ENCODE peak calls at places on chromosomes 4 and X, in eight cellular contexts. V is GM23248, W is cardiac muscle cell, Q is MM.1S, H is body of pancreas, U is H1, T is tibial nerve, D is thyroid gland. K is an unnamed sample.

GRCh38 chr4:38856046-38856445 is 571 bp downstream of the TLR6 start:
- DNase-seq in D (no peak), V (no peak), U (no peak), W (no peak), H (peak; percentile 24), Q (peak; percentile 32), T (no peak), K (no peak)

GRCh38 chr4:38030023-38030422 is 69.8 kb downstream of the PTTG2 start:
- DNase-seq in H (no peak), W (no peak), Q (no peak), U (no peak), T (no peak), D (no peak), V (peak; percentile 17), K (no peak)

GRCh38 chrX:43508694-43509093 is 147.4 kb upstream of the MAOA start:
- DNase-seq in W (no peak), D (no peak), T (no peak), U (no peak), V (no peak), H (no peak), Q (no peak), K (no peak)

GRCh38 chr4:3077796-3078195 is 3.3 kb downstream of the HTT start:
- DNase-seq in D (no peak), Q (no peak), T (no peak), V (no peak), U (no peak), W (no peak), H (no peak), K (peak; percentile 71)

GRCh38 chr4:166198041-166198440 is 325.0 kb downstream of the TLL1 start:
- DNase-seq in T (no peak), Q (no peak), V (no peak), H (no peak), U (no peak), W (no peak), D (no peak), K (no peak)

GRCh38 chr4:7336067-7336569 is 98.6 kb downstream of the PSAPL1 start:
- DNase-seq in H (no peak), V (no peak), D (no peak), W (no peak), U (no peak), Q (no peak), T (no peak), K (no peak)

GRCh38 chrX:129792586-129793291 is 13.0 kb downstream of the SASH3 start:
- DNase-seq in T (no peak), H (no peak), U (no peak), V (no peak), D (no peak), W (no peak), Q (no peak), K (peak; percentile 50)

GRCh38 chr4:138890921-138891570 is 124.5 kb upstream of the NOCT start:
- DNase-seq in W (no peak), T (no peak), H (no peak), D (no peak), U (no peak), Q (no peak), V (no peak), K (no peak)

GRCh38 chr4:820230-821172 is 5.4 kb downstream of the CPLX1 start:
- DNase-seq in T (no peak), H (no peak), D (no peak), U (no peak), Q (no peak), W (no peak), V (no peak), K (no peak)

GRCh38 chrX:103877571-103877970 is 45.5 kb upstream of the RAB9B start:
- DNase-seq in Q (no peak), U (no peak), V (peak; percentile 50), W (no peak), T (no peak), H (no peak), D (no peak), K (no peak)

GRCh38 chr4:147110968-147111367 is 165.3 kb upstream of the TTC29 start:
- DNase-seq in T (no peak), Q (no peak), D (no peak), W (no peak), V (peak; percentile 35), U (no peak), H (no peak), K (no peak)

GRCh38 chrX:114924846-114925245 is 92.6 kb downstream of the IL13RA2 start:
- DNase-seq in W (peak; percentile 54), U (no peak), Q (no peak), T (no peak), D (no peak), V (peak; percentile 47), H (no peak), K (no peak)

GRCh38 chr4:121977251-121978168 is 25.6 kb upstream of the TRPC3 start:
- DNase-seq in W (peak; percentile 54), T (no peak), V (no peak), U (no peak), H (no peak), D (peak; percentile 51), Q (peak; percentile 56), K (no peak)

GRCh38 chr4:119498520-119498919 is 130.1 kb downstream of the PDE5A start:
- DNase-seq in Q (no peak), D (peak; percentile 88), V (peak; percentile 4), T (no peak), H (peak; percentile 40), W (no peak), U (no peak), K (peak; percentile 57)

DNA sequence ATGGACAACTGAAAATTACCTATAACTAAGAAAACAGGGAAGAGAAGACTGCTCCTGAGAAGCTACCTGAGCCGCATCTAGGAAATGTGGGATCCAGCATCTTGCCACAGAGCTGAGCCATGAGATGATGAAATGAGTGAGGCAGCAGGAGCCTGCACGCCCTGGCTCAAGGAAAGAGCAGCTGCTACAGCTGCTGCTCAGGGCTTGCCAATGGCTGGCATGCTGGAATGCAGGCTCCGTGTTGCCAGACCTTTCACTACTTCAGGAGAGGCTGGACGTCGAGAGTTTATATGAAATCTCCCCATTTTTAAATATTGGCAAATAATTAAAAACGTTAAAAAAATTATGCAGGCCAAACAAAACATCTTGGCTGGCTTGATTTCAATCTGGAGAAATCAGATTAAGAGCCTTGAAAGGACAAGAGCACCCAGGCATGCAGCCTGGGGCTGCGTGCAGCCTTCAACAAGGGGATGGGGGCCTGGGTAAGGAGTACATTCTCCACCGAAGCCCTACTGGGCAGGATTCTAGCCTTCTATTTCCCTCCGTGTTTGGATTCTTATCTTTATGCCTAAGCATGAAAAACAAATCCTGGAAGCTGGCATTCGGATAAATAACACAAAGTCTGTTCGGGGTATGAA is 227.6 kb downstream of the NR3C2 start:
- DNase-seq in W (no peak), V (peak; percentile 36), Q (no peak), U (no peak), T (no peak), D (peak; percentile 76), H (peak; percentile 83), K (no peak)
- H3K27ac ChIP-seq in W (no peak overlapping the region), V (no peak overlapping the region), Q (no peak overlapping the region), U (no peak overlapping the region), T (no peak overlapping the region), D (peak overlapping the region; percentile 33), H (no peak overlapping the region), K (no peak overlapping the region)

GRCh38 chr4:186764457-186764856 is 40.8 kb upstream of the FAT1 start:
- DNase-seq in T (no peak), V (no peak), W (no peak), Q (no peak), H (no peak), U (no peak), D (no peak), K (no peak)

GRCh38 chr4:186762865-186763264 is 39.2 kb upstream of the FAT1 start:
- DNase-seq in Q (no peak), W (no peak), U (no peak), T (no peak), D (no peak), H (no peak), V (no peak), K (no peak)

GRCh38 chr4:186765673-186766546 is 42.3 kb upstream of the FAT1 start:
- DNase-seq in W (peak; percentile 8), H (peak; percentile 17), D (no peak), T (no peak), Q (no peak), U (no peak), V (no peak), K (no peak)

GRCh38 chr4:186767794-186768193 is 44.1 kb upstream of the FAT1 start:
- DNase-seq in U (no peak), W (no peak), T (no peak), V (no peak), H (no peak), D (no peak), Q (no peak), K (no peak)

DNA sequence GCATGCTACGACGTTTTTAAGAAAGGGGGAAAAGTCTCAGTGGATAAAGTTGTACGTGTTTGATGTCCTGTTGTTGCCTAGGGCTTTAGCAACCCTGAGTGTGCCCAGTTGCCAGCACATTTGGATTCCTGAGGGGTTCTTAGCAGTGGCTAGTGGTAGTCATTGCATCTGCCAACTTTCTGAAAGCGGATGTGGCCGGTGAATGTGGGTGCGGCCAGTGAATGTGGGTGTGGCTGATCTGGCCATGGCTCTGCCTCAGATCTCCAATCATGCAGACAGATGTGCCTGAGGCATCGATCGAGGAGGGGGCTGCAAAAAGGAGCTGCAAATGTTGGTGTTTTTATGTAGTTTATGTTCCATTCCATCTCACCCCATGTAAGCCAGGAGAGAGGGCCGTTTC is 41.5 kb upstream of the FAT1 start:
- DNase-seq in T (peak; percentile 24), H (no peak), U (peak; percentile 48), Q (no peak), V (peak; percentile 65), D (no peak), W (no peak), K (no peak)
- H3K4me3 ChIP-seq in T (no peak overlapping the region), H (no peak overlapping the region), U (no peak overlapping the region), Q (no peak overlapping the region), V (no peak overlapping the region), D (no peak overlapping the region), W (no peak overlapping the region), K (no peak overlapping the region)

GRCh38 chr4:53012738-53013137 is 150.6 kb downstream of the RASL11B start:
- DNase-seq in D (no peak), H (no peak), T (no peak), Q (no peak), V (peak; percentile 47), W (no peak), U (no peak), K (no peak)
- H3K27ac ChIP-seq in D (no peak overlapping the region), H (no peak overlapping the region), T (no peak overlapping the region), Q (no peak overlapping the region), V (peak overlapping the region; percentile 30), W (peak overlapping the region; percentile 38), U (no peak overlapping the region), K (no peak overlapping the region)

GRCh38 chrX:154018518-154019060 is 1.1 kb downstream of the IRAK1 start:
- DNase-seq in D (no peak), V (no peak), T (no peak), Q (no peak), H (no peak), W (no peak), U (no peak), K (no peak)

GRCh38 chrX:154016366-154017076 is 3.2 kb downstream of the IRAK1 start:
- DNase-seq in V (no peak), D (no peak), T (no peak), W (no peak), H (no peak), Q (no peak), U (no peak), K (no peak)

GRCh38 chrX:154019633-154020499 is at the start of gene IRAK1:
- DNase-seq in H (peak; percentile 64), D (peak; percentile 49), T (peak; percentile 20), V (peak; percentile 83), Q (peak; percentile 56), W (peak; percentile 51), U (peak; percentile 63), K (peak; percentile 92)

GRCh38 chrX:154019061-154019621 is 561 bp downstream of the IRAK1 start:
- DNase-seq in W (no peak), Q (no peak), T (no peak), D (no peak), H (no peak), V (peak; percentile 48), U (no peak), K (no peak)

GRCh38 chrX:154017766-154018517 is 1.8 kb downstream of the IRAK1 start:
- DNase-seq in V (no peak), W (no peak), U (no peak), D (no peak), H (no peak), T (no peak), Q (no peak), K (no peak)
- H3K4me3 ChIP-seq in V (peak overlapping the region; percentile 74), W (no peak overlapping the region), U (no peak overlapping the region), D (no peak overlapping the region), H (no peak overlapping the region), T (no peak overlapping the region), Q (peak overlapping the region; percentile 83), K (peak overlapping the region; percentile 85)

K was measured in spleen.